ENCODE peak calls at places on chromosomes 13 and 19, in seven cellular contexts. J, Q, N, B, F, L and G are unnamed samples.

GRCh38 chr19:18995804-18996241 is 37.5 kb downstream of the SUGP2 start:
- DNase-seq in J (peak), Q (peak), N (peak), B (no peak), F (no peak), L (peak), G (no peak)

GRCh38 chr19:55304279-55304978 is 20.6 kb downstream of the BRSK1 start:
- DNase-seq in J (no peak), Q (peak), N (peak), B (no peak), F (no peak), L (peak), G (no peak)

GRCh38 chr19:5281588-5281987 is 59.0 kb downstream of the PTPRS start:
- DNase-seq in J (peak), Q (peak), N (no peak), B (peak), F (no peak), L (no peak), G (no peak)

GRCh38 chr19:33802001-33802400 is 5.3 kb downstream of the KCTD15 start:
- DNase-seq in J (no peak), Q (no peak), N (no peak), B (no peak), F (no peak), L (no peak), G (no peak)

GRCh38 chr13:42038661-42039456 is 9.6 kb upstream of the DGKH start:
- DNase-seq in J (no peak), Q (no peak), N (no peak), B (no peak), F (no peak), L (no peak), G (no peak)

GRCh38 chr19:13981021-13981420 is 25.1 kb downstream of the RFX1 start:
- DNase-seq in J (no peak), Q (no peak), N (no peak), B (no peak), F (no peak), L (no peak), G (no peak)

GRCh38 chr19:58578430-58578925 is 5.3 kb upstream of the MZF1 start:
- DNase-seq in J (no peak), Q (no peak), N (peak), B (no peak), F (no peak), L (no peak), G (no peak)

GRCh38 chr19:41014643-41015042 is 23.6 kb downstream of the CYP2B6 start:
- DNase-seq in J (no peak), Q (no peak), N (no peak), B (no peak), F (no peak), L (no peak), G (no peak)

GRCh38 chr13:112032186-112032835 is 34.6 kb upstream of the SOX1 start:
- DNase-seq in J (no peak), Q (no peak), N (no peak), B (no peak), F (no peak), L (no peak), G (no peak)

GRCh38 chr19:46606019-46606418 is 4.9 kb downstream of the CALM3 start:
- DNase-seq in J (no peak), Q (no peak), N (peak), B (no peak), F (no peak), L (no peak), G (no peak)

GRCh38 chr13:77386046-77386445 is 59.2 kb upstream of the MYCBP2 start:
- DNase-seq in J (no peak), Q (no peak), N (no peak), B (no peak), F (no peak), L (no peak), G (no peak)

GRCh38 chr19:6970478-6970877 is 50.8 kb downstream of the MBD3L2B start:
- DNase-seq in J (no peak), Q (no peak), N (no peak), B (no peak), F (no peak), L (peak), G (no peak)

GRCh38 chr13:79525458-79525857 is 44.5 kb downstream of the NDFIP2 start:
- DNase-seq in J (no peak), Q (no peak), N (no peak), B (no peak), F (no peak), L (no peak), G (no peak)

GRCh38 chr19:41351339-41352245 is 2.1 kb downstream of the TGFB1 start:
- DNase-seq in J (peak), Q (peak), N (peak), B (peak), F (no peak), L (no peak), G (peak)

GRCh38 chr19:4077800-4078683 is 11.3 kb upstream of the ZBTB7A start:
- DNase-seq in J (peak), Q (peak), N (peak), B (no peak), F (no peak), L (no peak), G (no peak)

GRCh38 chr13:71870036-71870435 is 3.0 kb upstream of the DACH1 start:
- DNase-seq in J (no peak), Q (no peak), N (peak), B (no peak), F (no peak), L (no peak), G (no peak)

GRCh38 chr19:53034948-53035675 is 9.4 kb upstream of the ERVV-2 start:
- DNase-seq in J (no peak), Q (no peak), N (no peak), B (no peak), F (no peak), L (no peak), G (no peak)

GRCh38 chr19:33196446-33197193 is 2.5 kb downstream of the LRP3 start:
- DNase-seq in J (no peak), Q (no peak), N (no peak), B (no peak), F (no peak), L (no peak), G (no peak)

GRCh38 chr13:48249018-48249417 is 16.0 kb downstream of the ITM2B start:
- DNase-seq in J (no peak), Q (no peak), N (no peak), B (no peak), F (no peak), L (no peak), G (no peak)

GRCh38 chr13:75410207-75410606 is 71.8 kb downstream of the TBC1D4 start:
- DNase-seq in J (no peak), Q (no peak), N (no peak), B (no peak), F (no peak), L (no peak), G (no peak)

GRCh38 chr19:18946918-18947317 is 5.9 kb upstream of the HOMER3 start:
- DNase-seq in J (no peak), Q (no peak), N (no peak), B (no peak), F (no peak), L (no peak), G (no peak)

GRCh38 chr19:4760285-4760650 is 31.3 kb upstream of the FEM1A start:
- DNase-seq in J (no peak), Q (no peak), N (no peak), B (no peak), F (no peak), L (no peak), G (no peak)

GRCh38 chr13:98970293-98970692 is 7.6 kb downstream of the DOCK9 start:
- DNase-seq in J (no peak), Q (peak), N (no peak), B (no peak), F (no peak), L (no peak), G (no peak)

DNA sequence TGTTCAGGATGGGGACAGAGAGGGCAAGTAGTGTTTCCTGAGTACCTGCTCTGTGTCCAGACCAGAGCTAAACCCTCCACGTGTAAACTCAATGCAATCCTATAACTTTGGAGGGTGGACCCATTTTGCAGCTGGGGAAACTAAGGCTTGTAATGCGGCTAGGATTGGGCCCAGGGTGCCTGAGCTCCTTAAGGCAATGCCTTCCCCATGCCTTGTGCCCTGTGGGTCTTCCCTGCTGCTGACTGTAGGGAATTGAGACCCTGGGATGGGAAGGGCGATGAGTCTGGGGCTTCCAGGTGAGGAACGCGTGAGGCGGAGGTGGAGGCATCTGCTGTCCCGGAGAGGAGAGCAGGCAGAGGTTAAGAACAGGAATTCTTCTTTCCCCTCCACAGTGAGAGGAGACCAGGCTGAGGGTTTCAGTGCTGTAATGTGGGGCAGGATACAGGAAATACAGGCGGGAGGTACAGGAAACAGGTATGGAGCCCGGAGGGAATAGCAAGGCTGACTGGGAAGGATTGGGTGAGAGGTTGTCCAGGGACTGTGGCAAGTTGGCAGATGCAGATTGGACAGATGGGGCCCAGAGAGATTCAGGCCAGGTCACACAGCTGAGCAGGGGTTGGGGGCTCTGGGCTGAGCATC is 19.2 kb downstream of the SLC27A1 start:
- DNase-seq in J (no peak), Q (no peak), N (no peak), B (no peak), F (no peak), L (no peak), G (no peak)
- TF ChIP-seq CTCF in J (no peak), Q (no peak), N (no peak), B (no peak), F (no peak), L (no peak), G (no peak)

GRCh38 chr13:26221721-26222522 is at the start of gene RNF6:
- DNase-seq in J (peak), Q (peak), N (peak), B (peak), F (peak), L (peak), G (peak)
- TF ChIP-seq CTCF in J (no peak), Q (peak), N (no peak), B (no peak), F (no peak), L (no peak), G (no peak)

GRCh38 chr13:24746618-24747247 is 17.2 kb upstream of the RNF17 start:
- DNase-seq in J (no peak), Q (no peak), N (peak), B (no peak), F (peak), L (no peak), G (no peak)
- TF ChIP-seq CTCF in J (peak), Q (no peak), N (peak), B (no peak), F (peak), L (no peak), G (no peak)

DNA sequence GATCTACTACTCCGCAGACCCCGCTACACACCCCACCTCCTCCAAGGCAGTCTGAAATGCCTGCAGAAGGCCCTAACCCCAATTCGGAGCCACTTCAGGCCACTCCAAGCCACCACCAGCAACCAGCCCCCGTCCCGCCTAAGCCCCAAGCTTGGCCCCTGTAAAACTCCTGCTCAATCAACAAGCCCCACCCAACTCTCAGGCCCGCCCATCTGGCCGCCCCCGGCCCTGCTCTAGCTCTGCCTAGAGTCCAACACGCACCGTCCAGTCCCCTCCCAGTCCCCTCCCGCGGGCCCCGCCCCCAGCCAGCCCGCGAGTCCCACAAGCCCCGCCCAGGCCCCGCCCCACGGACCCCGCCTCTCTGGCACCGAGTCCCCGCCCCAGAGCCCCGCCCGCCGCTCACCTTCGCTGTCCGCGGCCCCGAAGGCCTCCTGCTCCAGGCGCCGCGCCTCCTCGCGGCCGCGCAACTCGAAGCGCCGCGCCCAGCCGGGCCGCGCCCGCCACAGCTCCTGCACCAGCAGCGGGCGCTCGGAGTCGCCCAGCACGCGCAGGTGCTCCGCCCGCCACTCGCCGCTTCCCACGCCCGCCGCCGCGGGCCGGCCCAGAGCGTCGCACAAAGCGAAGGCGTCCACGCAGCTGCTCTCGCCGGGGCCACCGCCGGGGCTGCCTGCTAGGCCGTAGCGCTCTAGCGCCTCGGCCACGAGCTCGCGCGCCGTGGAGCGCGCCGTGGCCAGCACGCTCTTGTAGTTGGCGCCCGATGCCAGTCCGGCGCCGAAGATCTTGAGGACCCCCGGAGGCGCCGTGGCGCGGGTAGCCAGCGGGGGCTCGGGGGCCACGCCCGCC is 1.6 kb downstream of the RASIP1 start:
- DNase-seq in J (peak), Q (peak), N (peak), B (peak), F (peak), L (peak), G (peak)
- TF ChIP-seq CTCF in J (peak), Q (no peak), N (peak), B (no peak), F (peak), L (peak), G (no peak)